ENCODE peak calls at places on chromosomes 1 and 21, in four cellular contexts. F is fibroblast of lung; A is effector CD4-positive, alpha-beta T cell; V is lower leg skin. P is an unnamed sample.

GRCh38 chr1:98903261-98903660 is 101.4 kb downstream of the PLPPR5 start:
- DNase-seq in V (no peak), A (no peak), F (peak), P (peak)

GRCh38 chr1:159141584-159142518 is 29.6 kb upstream of the CADM3 start:
- DNase-seq in A (no peak), V (no peak), F (peak), P (peak)

GRCh38 chr1:94119306-94119705 is 1.6 kb downstream of the ABCA4 start:
- DNase-seq in A (no peak), F (no peak), V (no peak), P (no peak)

GRCh38 chr1:183834568-183834967 is 29.6 kb downstream of the RGL1 start:
- DNase-seq in F (no peak), A (no peak), V (no peak), P (no peak)

GRCh38 chr1:14294006-14294405 is 304.5 kb upstream of the KAZN start:
- DNase-seq in V (no peak), A (no peak), F (no peak), P (no peak)

GRCh38 chr1:23224721-23225648 is 7.7 kb upstream of the HTR1D start:
- DNase-seq in A (no peak), V (no peak), F (peak), P (peak)

GRCh38 chr1:25106981-25107642 is 125.2 kb downstream of the SYF2 start:
- DNase-seq in V (no peak), F (no peak), A (no peak), P (no peak)

GRCh38 chr1:109307363-109308021 is 681 bp upstream of the MYBPHL start:
- DNase-seq in A (no peak), F (peak), V (no peak), P (no peak)

GRCh38 chr1:174998569-174999215 is 1.1 kb upstream of the CACYBP start:
- DNase-seq in A (peak), F (peak), V (peak), P (peak)

GRCh38 chr1:118302145-118302544 is 117.1 kb upstream of the SPAG17 start:
- DNase-seq in F (no peak), A (no peak), V (peak), P (no peak)

GRCh38 chr1:56396524-56397067 is 182.8 kb downstream of the PLPP3 start:
- DNase-seq in F (no peak), V (no peak), A (no peak), P (no peak)

GRCh38 chr21:15003463-15004135 is 61.2 kb downstream of the NRIP1 start:
- DNase-seq in F (no peak), V (no peak), A (no peak), P (no peak)

GRCh38 chr1:205662135-205662725 is 18.1 kb downstream of the SLC45A3 start:
- DNase-seq in F (no peak), A (no peak), V (no peak), P (no peak)

GRCh38 chr1:238232036-238232744 is 341.5 kb upstream of the ZP4 start:
- DNase-seq in A (no peak), F (no peak), V (no peak), P (no peak)

GRCh38 chr1:27530192-27530591 is 40.2 kb upstream of the WASF2 start:
- DNase-seq in V (no peak), F (no peak), A (no peak), P (no peak)

GRCh38 chr1:203996126-203996525 is 76.8 kb upstream of the SOX13 start:
- DNase-seq in A (no peak), F (peak), V (peak), P (peak)

GRCh38 chr1:21185221-21185731 is 8.6 kb upstream of the EIF4G3 start:
- DNase-seq in F (no peak), A (no peak), V (no peak), P (no peak)

GRCh38 chr1:16986596-16987361 is 6.4 kb upstream of the MFAP2 start:
- DNase-seq in V (no peak), F (no peak), A (no peak), P (no peak)

GRCh38 chr1:19315378-19316206 is 3.5 kb downstream of the SLC66A1 start:
- DNase-seq in F (peak), A (no peak), V (no peak), P (peak)